ENCODE peak calls at places on chromosome 2, in nine cellular contexts. One of them, this sample, is unnamed.

GRCh38 chr2:26552641-26553040 is 74.7 kb upstream of the OTOF start:
- DNase-seq in Calu3: no peak
- DNase-seq in B cell: no peak
- DNase-seq in tibial artery: no peak
- DNase-seq in stomach: no peak
- DNase-seq in adrenal gland: no peak
- DNase-seq in brain microvascular endothelial cell: no peak
- DNase-seq in BE2C: no peak
- DNase-seq in left lung: no peak
- DNase-seq in this sample: no peak

GRCh38 chr2:58698610-58699009 is 457.5 kb upstream of the FANCL start:
- DNase-seq in Calu3: no peak
- DNase-seq in B cell: no peak
- DNase-seq in tibial artery: no peak
- DNase-seq in stomach: no peak
- DNase-seq in adrenal gland: no peak
- DNase-seq in brain microvascular endothelial cell: no peak
- DNase-seq in BE2C: no peak
- DNase-seq in left lung: no peak
- DNase-seq in this sample: no peak

GRCh38 chr2:222485367-222486211 is 61.2 kb downstream of the SGPP2 start:
- DNase-seq in Calu3: no peak
- DNase-seq in B cell: no peak
- DNase-seq in tibial artery: no peak
- DNase-seq in stomach: no peak
- DNase-seq in adrenal gland: peak; percentile 41
- DNase-seq in brain microvascular endothelial cell: no peak
- DNase-seq in BE2C: no peak
- DNase-seq in left lung: no peak
- DNase-seq in this sample: no peak

GRCh38 chr2:240921319-240922233 is 15.4 kb downstream of the CROCC2 start:
- DNase-seq in Calu3: peak; percentile 9
- DNase-seq in B cell: no peak
- DNase-seq in tibial artery: peak; percentile 76
- DNase-seq in stomach: peak; percentile 25
- DNase-seq in adrenal gland: peak; percentile 26
- DNase-seq in brain microvascular endothelial cell: peak; percentile 90
- DNase-seq in BE2C: peak; percentile 8
- DNase-seq in left lung: peak; percentile 76
- DNase-seq in this sample: no peak

GRCh38 chr2:122203523-122203922 is 448.1 kb downstream of the TSN start:
- DNase-seq in Calu3: no peak
- DNase-seq in B cell: no peak
- DNase-seq in tibial artery: no peak
- DNase-seq in stomach: no peak
- DNase-seq in adrenal gland: no peak
- DNase-seq in brain microvascular endothelial cell: peak; percentile 48
- DNase-seq in BE2C: no peak
- DNase-seq in left lung: no peak
- DNase-seq in this sample: no peak

GRCh38 chr2:18077724-18078123 is 199.3 kb downstream of the KCNS3 start:
- DNase-seq in Calu3: no peak
- DNase-seq in B cell: no peak
- DNase-seq in tibial artery: no peak
- DNase-seq in stomach: no peak
- DNase-seq in adrenal gland: no peak
- DNase-seq in brain microvascular endothelial cell: peak; percentile 86
- DNase-seq in BE2C: no peak
- DNase-seq in left lung: no peak
- DNase-seq in this sample: no peak

GRCh38 chr2:141647353-141647752 is 483.5 kb downstream of the LRP1B start:
- DNase-seq in Calu3: no peak
- DNase-seq in B cell: no peak
- DNase-seq in tibial artery: no peak
- DNase-seq in stomach: no peak
- DNase-seq in adrenal gland: no peak
- DNase-seq in brain microvascular endothelial cell: no peak
- DNase-seq in BE2C: no peak
- DNase-seq in left lung: no peak
- DNase-seq in this sample: no peak

GRCh38 chr2:207480521-207481034 is 49.2 kb upstream of the CREB1 start:
- DNase-seq in Calu3: no peak
- DNase-seq in B cell: no peak
- DNase-seq in tibial artery: no peak
- DNase-seq in stomach: no peak
- DNase-seq in adrenal gland: no peak
- DNase-seq in brain microvascular endothelial cell: no peak
- DNase-seq in BE2C: no peak
- DNase-seq in left lung: no peak
- DNase-seq in this sample: no peak

GRCh38 chr2:14817848-14818247 is 185.3 kb downstream of the LRATD1 start:
- DNase-seq in Calu3: no peak
- DNase-seq in B cell: no peak
- DNase-seq in tibial artery: no peak
- DNase-seq in stomach: no peak
- DNase-seq in adrenal gland: no peak
- DNase-seq in brain microvascular endothelial cell: no peak
- DNase-seq in BE2C: no peak
- DNase-seq in left lung: no peak
- DNase-seq in this sample: no peak

GRCh38 chr2:207784898-207785297 is 15.2 kb upstream of the FZD5 start:
- DNase-seq in Calu3: no peak
- DNase-seq in B cell: no peak
- DNase-seq in tibial artery: no peak
- DNase-seq in stomach: no peak
- DNase-seq in adrenal gland: no peak
- DNase-seq in brain microvascular endothelial cell: no peak
- DNase-seq in BE2C: no peak
- DNase-seq in left lung: no peak
- DNase-seq in this sample: no peak

GRCh38 chr2:204576580-204576979 is 31.3 kb downstream of the PARD3B start:
- DNase-seq in Calu3: no peak
- DNase-seq in B cell: no peak
- DNase-seq in tibial artery: no peak
- DNase-seq in stomach: no peak
- DNase-seq in adrenal gland: no peak
- DNase-seq in brain microvascular endothelial cell: no peak
- DNase-seq in BE2C: no peak
- DNase-seq in left lung: no peak
- DNase-seq in this sample: no peak

GRCh38 chr2:213152065-213152794 is 818 bp upstream of the IKZF2 start:
- DNase-seq in Calu3: peak; percentile 76
- DNase-seq in B cell: no peak
- DNase-seq in tibial artery: peak; percentile 68
- DNase-seq in stomach: peak; percentile 68
- DNase-seq in adrenal gland: peak; percentile 77
- DNase-seq in brain microvascular endothelial cell: peak; percentile 68
- DNase-seq in BE2C: peak; percentile 56
- DNase-seq in left lung: peak; percentile 90
- DNase-seq in this sample: no peak

GRCh38 chr2:223643310-223643709 is 41.1 kb upstream of the SCG2 start:
- DNase-seq in Calu3: no peak
- DNase-seq in B cell: no peak
- DNase-seq in tibial artery: no peak
- DNase-seq in stomach: no peak
- DNase-seq in adrenal gland: no peak
- DNase-seq in brain microvascular endothelial cell: no peak
- DNase-seq in BE2C: no peak
- DNase-seq in left lung: no peak
- DNase-seq in this sample: no peak

GRCh38 chr2:156765043-156765442 is 328.9 kb downstream of the GPD2 start:
- DNase-seq in Calu3: no peak
- DNase-seq in B cell: no peak
- DNase-seq in tibial artery: no peak
- DNase-seq in stomach: no peak
- DNase-seq in adrenal gland: no peak
- DNase-seq in brain microvascular endothelial cell: no peak
- DNase-seq in BE2C: no peak
- DNase-seq in left lung: no peak
- DNase-seq in this sample: no peak

GRCh38 chr2:16940214-16940613 is 274.6 kb upstream of the CYRIA start:
- DNase-seq in Calu3: no peak
- DNase-seq in B cell: no peak
- DNase-seq in tibial artery: no peak
- DNase-seq in stomach: no peak
- DNase-seq in adrenal gland: no peak
- DNase-seq in brain microvascular endothelial cell: no peak
- DNase-seq in BE2C: no peak
- DNase-seq in left lung: no peak
- DNase-seq in this sample: no peak

GRCh38 chr2:62427146-62427545 is 78.8 kb downstream of the TMEM17 start:
- DNase-seq in Calu3: no peak
- DNase-seq in B cell: no peak
- DNase-seq in tibial artery: no peak
- DNase-seq in stomach: no peak
- DNase-seq in adrenal gland: no peak
- DNase-seq in brain microvascular endothelial cell: no peak
- DNase-seq in BE2C: no peak
- DNase-seq in left lung: no peak
- DNase-seq in this sample: no peak

GRCh38 chr2:226211439-226211838 is 588.2 kb downstream of the IRS1 start:
- DNase-seq in Calu3: peak; percentile 3
- DNase-seq in B cell: no peak
- DNase-seq in tibial artery: no peak
- DNase-seq in stomach: no peak
- DNase-seq in adrenal gland: peak; percentile 14
- DNase-seq in brain microvascular endothelial cell: peak; percentile 72
- DNase-seq in BE2C: no peak
- DNase-seq in left lung: no peak
- DNase-seq in this sample: no peak

DNA sequence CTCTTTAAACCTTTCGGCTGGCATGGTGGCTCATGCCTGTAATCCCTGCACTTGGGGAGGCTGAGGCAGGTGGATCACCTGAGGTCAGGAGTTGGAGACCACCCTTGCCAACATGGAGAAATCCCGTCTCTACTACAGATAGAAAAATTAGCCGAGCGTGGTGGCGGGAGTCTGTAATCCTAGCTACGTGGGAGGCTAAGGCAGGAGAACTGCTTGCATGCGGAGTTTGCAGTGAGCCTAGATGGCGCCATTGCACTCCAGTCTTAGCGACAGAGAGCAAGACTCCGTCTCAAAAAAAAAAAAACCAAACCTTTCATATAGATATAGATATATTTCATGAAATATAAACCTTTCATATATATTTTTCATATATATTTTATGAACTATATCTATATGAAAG is 864.7 kb downstream of the TRIB2 start:
- DNase-seq in Calu3: no peak
- DNase-seq in B cell: no peak
- DNase-seq in tibial artery: no peak
- DNase-seq in stomach: no peak
- DNase-seq in adrenal gland: no peak
- DNase-seq in brain microvascular endothelial cell: no peak
- DNase-seq in BE2C: peak; percentile 64
- DNase-seq in left lung: no peak
- DNase-seq in this sample: no peak
- TF ChIP-seq CTCF in Calu3: no peak
- TF ChIP-seq CTCF in B cell: no peak
- TF ChIP-seq CTCF in tibial artery: no peak
- TF ChIP-seq CTCF in stomach: no peak
- TF ChIP-seq CTCF in adrenal gland: no peak
- TF ChIP-seq CTCF in brain microvascular endothelial cell: peak; percentile 49
- TF ChIP-seq CTCF in BE2C: peak; percentile 60
- TF ChIP-seq CTCF in left lung: no peak
- TF ChIP-seq CTCF in this sample: no peak

GRCh38 chr2:196535742-196536141 is 103.8 kb upstream of the CCDC150 start:
- DNase-seq in Calu3: no peak
- DNase-seq in B cell: no peak
- DNase-seq in tibial artery: no peak
- DNase-seq in stomach: no peak
- DNase-seq in adrenal gland: no peak
- DNase-seq in brain microvascular endothelial cell: no peak
- DNase-seq in BE2C: no peak
- DNase-seq in left lung: no peak
- DNase-seq in this sample: no peak
- TF ChIP-seq CTCF in Calu3: no peak
- TF ChIP-seq CTCF in B cell: no peak
- TF ChIP-seq CTCF in tibial artery: no peak
- TF ChIP-seq CTCF in stomach: no peak
- TF ChIP-seq CTCF in adrenal gland: no peak
- TF ChIP-seq CTCF in brain microvascular endothelial cell: no peak
- TF ChIP-seq CTCF in BE2C: peak; percentile 19
- TF ChIP-seq CTCF in left lung: no peak
- TF ChIP-seq CTCF in this sample: no peak

GRCh38 chr2:113720167-113720566 is 36.3 kb downstream of the SLC35F5 start:
- DNase-seq in Calu3: no peak
- DNase-seq in B cell: no peak
- DNase-seq in tibial artery: no peak
- DNase-seq in stomach: no peak
- DNase-seq in adrenal gland: no peak
- DNase-seq in brain microvascular endothelial cell: no peak
- DNase-seq in BE2C: no peak
- DNase-seq in left lung: no peak
- DNase-seq in this sample: no peak
- TF ChIP-seq CTCF in Calu3: peak; percentile 39
- TF ChIP-seq CTCF in B cell: peak; percentile 43
- TF ChIP-seq CTCF in tibial artery: peak; percentile 28
- TF ChIP-seq CTCF in stomach: no peak
- TF ChIP-seq CTCF in adrenal gland: peak; percentile 23
- TF ChIP-seq CTCF in brain microvascular endothelial cell: peak; percentile 35
- TF ChIP-seq CTCF in BE2C: no peak
- TF ChIP-seq CTCF in left lung: peak; percentile 31
- TF ChIP-seq CTCF in this sample: no peak

DNA sequence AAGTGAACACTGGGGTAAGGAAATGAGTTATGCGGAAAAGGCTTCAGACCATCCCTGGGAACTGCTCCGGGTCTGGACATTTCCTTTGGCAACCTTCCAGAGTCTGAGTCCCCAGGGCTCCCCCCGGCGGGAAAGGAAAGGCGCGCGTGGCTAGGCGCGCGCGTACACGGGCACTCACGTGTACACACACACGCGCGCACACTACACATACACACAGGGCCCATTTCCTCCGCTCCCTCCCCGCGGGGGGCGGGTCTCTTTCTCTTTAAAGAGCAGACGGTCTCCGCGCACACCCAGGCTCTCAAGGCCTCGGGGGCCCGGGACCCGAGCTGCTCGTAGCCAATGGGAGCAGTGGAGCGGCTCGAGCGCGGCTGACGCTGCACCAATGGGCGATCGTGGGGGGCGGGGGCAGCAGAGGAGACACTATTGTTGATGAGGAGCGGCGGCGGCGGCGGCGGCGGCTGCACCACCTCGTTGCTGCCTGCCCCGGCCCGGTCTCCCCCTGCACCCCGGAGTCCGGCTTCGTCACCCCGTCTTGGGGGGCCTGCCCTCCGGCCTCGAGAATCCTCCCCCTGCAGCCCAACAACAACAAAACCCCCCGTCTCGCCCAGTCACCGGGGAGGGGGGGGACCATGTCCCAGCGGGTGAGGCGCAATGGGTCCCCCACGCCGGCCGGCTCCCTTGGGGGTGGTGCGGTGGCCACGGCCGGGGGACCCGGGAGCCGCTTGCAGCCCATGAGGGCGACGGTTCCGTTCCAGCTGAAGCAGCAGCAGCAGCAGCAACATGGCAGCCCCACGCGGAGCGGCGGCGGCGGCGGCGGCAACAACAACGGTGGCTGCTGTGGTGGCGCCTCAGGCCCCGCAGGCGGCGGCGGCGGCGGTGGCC is at the start of gene FAM117B:
- DNase-seq in Calu3: peak; percentile 98
- DNase-seq in B cell: peak; percentile 98
- DNase-seq in tibial artery: peak; percentile 100
- DNase-seq in stomach: peak; percentile 99
- DNase-seq in adrenal gland: peak; percentile 100
- DNase-seq in brain microvascular endothelial cell: peak; percentile 96
- DNase-seq in BE2C: peak; percentile 100
- DNase-seq in left lung: peak; percentile 98
- DNase-seq in this sample: peak; percentile 96
- TF ChIP-seq CTCF in Calu3: no peak
- TF ChIP-seq CTCF in B cell: no peak
- TF ChIP-seq CTCF in tibial artery: no peak
- TF ChIP-seq CTCF in stomach: no peak
- TF ChIP-seq CTCF in adrenal gland: no peak
- TF ChIP-seq CTCF in brain microvascular endothelial cell: peak; percentile 9
- TF ChIP-seq CTCF in BE2C: peak; percentile 14
- TF ChIP-seq CTCF in left lung: no peak
- TF ChIP-seq CTCF in this sample: peak; percentile 5

This sample was measured in GM13977.